ENCODE peak calls at places on chromosomes 7 and 10, in eight cellular contexts. R, J, Q, X, W, H, A and F are unnamed samples.

GRCh38 chr10:132117636-132118190 is 52.0 kb downstream of the JAKMIP3 start:
- DNase-seq in A (no peak), Q (no peak), R (no peak), W (peak), X (no peak), H (no peak), J (no peak), F (no peak)

GRCh38 chr7:44225566-44226395 is 25.0 kb downstream of the YKT6 start:
- DNase-seq in X (no peak), A (no peak), J (no peak), Q (no peak), H (no peak), R (no peak), W (peak), F (no peak)

GRCh38 chr10:77816311-77816710 is 110.2 kb downstream of the DLG5 start:
- DNase-seq in Q (no peak), W (no peak), X (no peak), J (no peak), A (no peak), R (no peak), H (no peak), F (no peak)

GRCh38 chr7:147432068-147432467 is 1158.5 kb upstream of the C7orf33 start:
- DNase-seq in H (no peak), W (no peak), X (no peak), R (no peak), A (peak), Q (no peak), J (no peak), F (no peak)

GRCh38 chr7:116525298-116525912 is 569 bp downstream of the CAV1 start:
- DNase-seq in Q (peak), W (peak), H (peak), A (no peak), J (peak), X (no peak), R (no peak), F (no peak)

GRCh38 chr10:122301055-122301810 is 30.1 kb downstream of the BTBD16 start:
- DNase-seq in A (peak), Q (no peak), J (no peak), R (no peak), X (no peak), H (no peak), W (no peak), F (peak)

GRCh38 chr7:135853499-135853898 is 104.9 kb upstream of the FAM180A start:
- DNase-seq in J (no peak), X (no peak), W (no peak), Q (no peak), H (no peak), A (peak), R (no peak), F (no peak)

GRCh38 chr7:74454059-74454947 is 597 bp downstream of the GTF2IRD1 start:
- DNase-seq in H (no peak), X (peak), W (peak), A (no peak), Q (no peak), J (no peak), R (no peak), F (no peak)

GRCh38 chr7:41745451-41745850 is 42.6 kb upstream of the INHBA start:
- DNase-seq in W (no peak), X (no peak), A (peak), H (no peak), R (no peak), J (no peak), Q (no peak), F (no peak)

GRCh38 chr7:75984130-75985008 is 10.0 kb downstream of the TMEM120A start:
- DNase-seq in J (no peak), Q (no peak), X (no peak), A (no peak), W (no peak), R (no peak), H (no peak), F (no peak)

GRCh38 chr10:80455461-80456345 is 1.6 kb downstream of the TSPAN14 start:
- DNase-seq in X (no peak), J (no peak), R (no peak), A (no peak), Q (no peak), W (no peak), H (no peak), F (no peak)

GRCh38 chr7:141671705-141672496 is 30.1 kb downstream of the DENND11 start:
- DNase-seq in A (no peak), J (no peak), H (no peak), R (no peak), Q (no peak), W (no peak), X (no peak), F (no peak)

GRCh38 chr7:99141756-99142726 is 1.9 kb downstream of the SMURF1 start:
- DNase-seq in J (peak), R (peak), Q (peak), X (peak), W (peak), H (peak), A (peak), F (peak)
- TF ChIP-seq CTCF in J (no peak), R (no peak), Q (no peak), X (no peak), W (no peak), H (no peak), A (no peak), F (no peak)

GRCh38 chr10:72567884-72568283 is 58.0 kb downstream of the MICU1 start:
- DNase-seq in R (no peak), H (peak), A (peak), Q (no peak), W (no peak), J (no peak), X (no peak), F (no peak)
- TF ChIP-seq CTCF in R (peak), H (no peak), A (peak), Q (no peak), W (no peak), J (no peak), X (no peak), F (peak)

GRCh38 chr7:132930881-132931280 is 151.0 kb downstream of the CHCHD3 start:
- DNase-seq in X (no peak), A (peak), Q (no peak), H (no peak), J (no peak), W (no peak), R (no peak), F (no peak)
- TF ChIP-seq CTCF in X (no peak), A (peak), Q (no peak), H (no peak), J (no peak), W (no peak), R (peak), F (peak)

DNA sequence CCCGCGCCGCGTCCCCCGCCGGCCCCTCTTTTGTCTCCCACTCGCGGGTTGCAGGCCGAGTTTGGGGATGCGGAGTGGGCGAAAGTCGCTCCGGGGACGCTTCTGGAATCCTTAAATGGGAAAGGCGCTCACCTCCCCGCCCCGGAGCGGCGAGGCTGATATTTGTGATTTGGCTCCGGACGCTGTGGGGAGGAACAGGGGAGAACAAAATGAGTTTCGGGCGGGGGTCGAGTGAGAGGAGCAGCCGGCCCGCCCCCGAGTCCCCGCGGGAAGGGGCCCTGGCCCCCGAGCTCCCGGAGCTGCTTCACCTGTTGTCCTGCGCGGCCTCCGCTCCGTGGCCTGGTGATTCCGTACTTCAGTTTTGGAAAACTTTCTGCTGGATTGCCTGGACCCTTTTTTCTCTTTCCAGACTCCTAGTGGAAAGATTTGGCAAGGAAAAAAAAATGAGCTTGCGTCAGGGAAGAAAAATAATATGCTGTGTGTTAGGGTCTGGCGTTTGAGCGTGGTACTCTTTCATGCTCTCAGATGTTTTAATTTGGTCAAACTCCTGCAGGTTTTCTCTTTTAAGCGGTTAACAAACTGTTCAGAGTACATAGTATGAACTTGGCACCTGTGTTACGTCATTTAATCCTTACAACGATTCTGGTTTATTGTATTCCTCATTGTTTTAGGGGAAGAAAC is 831 bp downstream of the BMPR1A start:
- DNase-seq in A (peak), J (peak), Q (peak), R (no peak), W (peak), H (peak), X (no peak), F (no peak)
- TF ChIP-seq CTCF in A (peak), J (no peak), Q (peak), R (peak), W (no peak), H (no peak), X (no peak), F (peak)

DNA sequence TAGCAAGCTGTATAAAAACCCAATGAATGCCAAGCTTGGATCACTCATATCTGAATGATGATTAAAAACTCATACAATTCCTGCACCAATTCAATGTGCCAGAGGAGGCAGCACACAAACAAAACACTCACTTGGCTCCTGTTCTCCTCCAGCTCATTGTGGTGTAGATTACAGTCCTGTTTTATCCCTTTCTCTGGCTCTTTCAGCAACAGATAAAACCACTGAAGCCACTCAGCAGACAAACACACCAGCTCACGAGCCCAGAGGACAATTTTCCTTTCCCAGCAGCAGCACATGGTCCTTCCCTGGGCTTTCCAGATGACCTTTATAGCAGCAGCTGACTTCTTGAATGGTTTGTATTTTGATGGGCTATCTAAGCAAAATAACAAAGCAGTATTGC is 107.3 kb upstream of the STARD3NL start:
- DNase-seq in X (no peak), H (peak), R (no peak), A (peak), J (no peak), Q (no peak), W (no peak), F (peak)
- TF ChIP-seq CTCF in X (no peak), H (peak), R (peak), A (peak), J (no peak), Q (no peak), W (no peak), F (peak)

DNA sequence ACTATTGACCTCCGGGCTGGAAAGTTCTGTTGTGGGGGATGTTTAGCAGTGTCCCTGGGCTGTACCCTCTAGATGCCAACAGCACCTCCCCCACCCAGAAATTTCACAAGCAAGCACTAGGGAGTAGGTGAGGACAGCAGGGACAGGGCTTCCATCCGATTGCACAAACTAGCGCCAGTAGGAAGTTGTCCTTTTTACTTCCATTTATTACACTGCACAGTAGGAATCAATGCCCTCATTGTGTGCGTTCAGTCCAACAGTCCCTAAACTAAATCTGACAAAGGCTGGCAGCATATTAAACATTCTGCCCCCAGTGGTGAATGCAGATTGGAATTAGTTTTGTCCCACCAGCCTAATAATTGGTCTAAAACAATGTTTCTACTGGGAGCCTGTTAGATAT is 6.4 kb upstream of the SOSTDC1 start:
- DNase-seq in A (no peak), W (no peak), R (no peak), Q (no peak), J (no peak), X (no peak), H (no peak), F (no peak)
- TF ChIP-seq CTCF in A (no peak), W (no peak), R (peak), Q (peak), J (no peak), X (no peak), H (no peak), F (no peak)